ENCODE peak calls at places on chromosomes 3 and 15, in five cellular contexts. Q is activated naive CD4-positive, alpha-beta T cell; I is ovary; S is stimulated activated CD4-positive, alpha-beta T cell treated with anti-CD3 and anti-CD28 coated beads, Interleukin-12 subunit alpha, Interleukin-12 subunit beta, amount 100 ng/mL, for 4 hours; Z is foreskin fibroblast. D is an unnamed sample.

GRCh38 chr3:129013491-129013891 is 12.4 kb downstream of the EFCC1 start:
- DNase-seq in S (no peak), I (no peak), Z (no peak), Q (no peak), D (no peak)

GRCh38 chr3:60594025-60594424 is 657.2 kb downstream of the FHIT start:
- DNase-seq in Z (peak), I (peak), S (no peak), Q (no peak), D (peak)

GRCh38 chr15:77419050-77419835 is 661 bp downstream of the PEAK1 start:
- DNase-seq in Z (peak), Q (peak), S (peak), I (peak), D (peak)

GRCh38 chr15:83658406-83658805 is 4.5 kb downstream of the ADAMTSL3 start:
- DNase-seq in S (no peak), I (no peak), Q (no peak), Z (no peak), D (no peak)

GRCh38 chr3:112130638-112130993 is 2.4 kb downstream of the GCSAM start:
- DNase-seq in S (no peak), Z (no peak), I (no peak), Q (no peak), D (no peak)

GRCh38 chr3:161474691-161475090 is 21.9 kb upstream of the OTOL1 start:
- DNase-seq in Q (no peak), Z (no peak), I (no peak), S (no peak), D (no peak)

GRCh38 chr15:57565326-57565725 is 26.4 kb upstream of the MYZAP start:
- DNase-seq in Q (no peak), I (peak), S (no peak), Z (no peak), D (no peak)

GRCh38 chr15:81068516-81068915 is 65.6 kb upstream of the CFAP161 start:
- DNase-seq in Q (no peak), Z (no peak), S (no peak), I (no peak), D (no peak)

GRCh38 chr3:151770941-151771340 is 37.2 kb downstream of the AADACL2 start:
- DNase-seq in S (no peak), I (peak), Z (peak), Q (no peak), D (peak)

GRCh38 chr3:76065975-76066374 is 280.6 kb upstream of the ZNF717 start:
- DNase-seq in I (no peak), Z (peak), S (no peak), Q (no peak), D (no peak)

GRCh38 chr3:168511428-168512014 is 415.8 kb upstream of the GOLIM4 start:
- DNase-seq in S (no peak), Q (no peak), Z (peak), I (no peak), D (no peak)

GRCh38 chr3:110526732-110527727 is 544.6 kb upstream of the NECTIN3 start:
- DNase-seq in Q (no peak), S (no peak), Z (peak), I (no peak), D (no peak)

GRCh38 chr3:106688463-106688862 is 688.8 kb upstream of the CCDC54 start:
- DNase-seq in S (no peak), Q (no peak), Z (peak), I (no peak), D (no peak)

GRCh38 chr3:43028678-43029490 is 49.8 kb downstream of the GASK1A start:
- DNase-seq in Z (peak), Q (no peak), I (no peak), S (no peak), D (no peak)

GRCh38 chr3:131403216-131403895 is 21.8 kb downstream of the NUDT16 start:
- DNase-seq in S (no peak), I (no peak), Q (no peak), Z (no peak), D (no peak)

GRCh38 chr3:52456169-52456799 is 880 bp downstream of the NISCH start:
- DNase-seq in Q (no peak), S (no peak), Z (peak), I (peak), D (peak)

GRCh38 chr15:28984421-28985375 is 98.9 kb downstream of the APBA2 start:
- DNase-seq in Z (peak), I (no peak), S (no peak), Q (no peak), D (no peak)

GRCh38 chr3:67744699-67745098 is 90.3 kb upstream of the SUCLG2 start:
- DNase-seq in S (no peak), I (no peak), Q (no peak), Z (no peak), D (no peak)

GRCh38 chr3:113746069-113746954 is at the start of gene NAA50:
- DNase-seq in I (peak), Q (peak), Z (peak), S (peak), D (peak)

GRCh38 chr3:196320110-196320509 is 2.1 kb upstream of the DYNLT2B start:
- DNase-seq in Z (no peak), Q (no peak), S (no peak), I (no peak), D (no peak)

GRCh38 chr3:41111011-41111410 is 88.3 kb upstream of the CTNNB1 start:
- DNase-seq in S (no peak), Z (no peak), I (no peak), Q (no peak), D (no peak)

GRCh38 chr3:113685956-113686721 is 10.3 kb downstream of the USF3 start:
- DNase-seq in Q (no peak), S (no peak), Z (peak), I (no peak), D (no peak)

GRCh38 chr3:145943994-145944393 is 217.0 kb downstream of the PLOD2 start:
- DNase-seq in I (no peak), S (no peak), Z (no peak), Q (no peak), D (no peak)

GRCh38 chr15:48790716-48791115 is 20.2 kb downstream of the CEP152 start:
- DNase-seq in Q (no peak), I (no peak), S (no peak), Z (no peak), D (no peak)

GRCh38 chr15:101118116-101118515 is 133.7 kb downstream of the CHSY1 start:
- DNase-seq in Z (no peak), I (no peak), S (no peak), Q (no peak), D (no peak)

D was measured in uterus.